ENCODE peak calls at places on chromosomes 16 and 17, in five cellular contexts. O is H9, K is mesenchymal stem cell, P is H1, A is neuronal stem cell. E is an unnamed sample.

GRCh38 chr16:54164789-54165173 is 121.8 kb downstream of the IRX3 start:
- DNase-seq in O (no peak), K (no peak), P (no peak), A (no peak), E (no peak)

GRCh38 chr17:80983545-80983944 is 8.1 kb upstream of the CHMP6 start:
- DNase-seq in O (no peak), K (no peak), P (no peak), A (no peak), E (no peak)

GRCh38 chr17:47649972-47650524 is 329 bp downstream of the KPNB1 start:
- DNase-seq in O (no peak), K (no peak), P (no peak), A (peak; percentile 67), E (peak; percentile 30)

GRCh38 chr16:57540906-57541753 is 1.3 kb upstream of the ADGRG5 start:
- DNase-seq in O (peak; percentile 18), K (no peak), P (peak; percentile 39), A (no peak), E (no peak)

GRCh38 chr16:17304124-17304813 is 166.5 kb downstream of the XYLT1 start:
- DNase-seq in O (no peak), K (no peak), P (no peak), A (no peak), E (peak; percentile 77)

GRCh38 chr17:81909966-81910839 is 996 bp downstream of the PCYT2 start:
- DNase-seq in O (no peak), K (peak; percentile 38), P (no peak), A (no peak), E (peak; percentile 78)

GRCh38 chr17:78132767-78133178 is 2.2 kb downstream of the TMC8 start:
- DNase-seq in O (no peak), K (no peak), P (no peak), A (no peak), E (no peak)

GRCh38 chr17:81455387-81455786 is 57.2 kb downstream of the ACTG1 start:
- DNase-seq in O (no peak), K (no peak), P (no peak), A (no peak), E (no peak)

GRCh38 chr16:29775742-29776408 is 2.2 kb upstream of the ZG16 start:
- DNase-seq in O (no peak), K (peak; percentile 32), P (no peak), A (no peak), E (no peak)

GRCh38 chr16:70430667-70431536 is 8.0 kb downstream of the ST3GAL2 start:
- DNase-seq in O (peak; percentile 69), K (peak; percentile 55), P (no peak), A (no peak), E (peak; percentile 85)

GRCh38 chr17:45948881-45949624 is 50.0 kb upstream of the STH start:
- DNase-seq in O (peak; percentile 88), K (peak; percentile 76), P (peak; percentile 84), A (peak; percentile 41), E (peak; percentile 75)

GRCh38 chr16:84530590-84530989 is 26.1 kb upstream of the MEAK7 start:
- DNase-seq in O (no peak), K (no peak), P (no peak), A (no peak), E (no peak)
- H2BK12ac ChIP-seq in O (no peak overlapping the region), K (no peak overlapping the region), P (peak overlapping the region; percentile 55), A (no peak overlapping the region), E (peak overlapping the region; percentile 16)

GRCh38 chr17:34615326-34615725 is 35.9 kb downstream of the TMEM132E start:
- DNase-seq in O (no peak), K (no peak), P (no peak), A (no peak), E (no peak)
- H2AK5ac ChIP-seq in O (no peak overlapping the region), K (no peak overlapping the region), P (no peak overlapping the region), A (peak overlapping the region; percentile 21), E (no peak overlapping the region)

GRCh38 chr16:28592979-28593553 is 3.8 kb downstream of the SULT1A2 start:
- DNase-seq in O (no peak), K (no peak), P (no peak), A (no peak), E (no peak)
- H2BK12ac ChIP-seq in O (no peak overlapping the region), K (no peak overlapping the region), P (no peak overlapping the region), A (no peak overlapping the region), E (no peak overlapping the region)

DNA sequence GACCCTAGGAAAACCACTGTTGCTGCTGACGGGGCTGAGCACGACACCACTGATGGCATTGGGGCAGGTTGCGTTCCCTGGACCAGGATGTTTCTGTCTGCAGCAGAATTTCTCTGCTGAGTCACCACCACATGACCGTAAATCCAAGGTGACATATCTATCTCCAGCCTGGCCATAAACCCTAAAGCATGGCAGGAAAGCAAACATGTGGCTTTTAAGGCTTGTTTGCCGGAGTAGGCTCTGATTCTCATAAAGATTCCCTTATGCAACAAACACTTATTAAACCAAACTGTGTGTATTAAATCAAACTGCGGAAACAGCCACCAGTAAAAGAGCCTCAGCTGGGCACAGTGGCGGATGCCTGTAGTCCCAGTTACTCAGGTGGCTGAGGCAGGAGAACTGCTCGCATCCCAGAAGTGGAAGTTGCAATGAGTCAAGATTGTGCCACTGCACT is 17.4 kb downstream of the MPHOSPH6 start:
- DNase-seq in O (no peak), K (peak; percentile 75), P (no peak), A (no peak), E (no peak)
- H2AK5ac ChIP-seq in O (no peak overlapping the region), K (no peak overlapping the region), P (no peak overlapping the region), A (no peak overlapping the region), E (no peak overlapping the region)

GRCh38 chr16:50612849-50613198 is 64.6 kb downstream of the NKD1 start:
- DNase-seq in O (no peak), K (no peak), P (no peak), A (no peak), E (no peak)

GRCh38 chr16:50611332-50611934 is 63.2 kb downstream of the NKD1 start:
- DNase-seq in O (no peak), K (peak; percentile 17), P (no peak), A (no peak), E (peak; percentile 2)

GRCh38 chr16:50614956-50615727 is 66.0 kb downstream of the SNX20 start:
- DNase-seq in O (no peak), K (no peak), P (no peak), A (no peak), E (no peak)

GRCh38 chr16:50611995-50612848 is 64.0 kb downstream of the NKD1 start:
- DNase-seq in O (no peak), K (no peak), P (no peak), A (no peak), E (no peak)

GRCh38 chr16:50613281-50613991 is 65.2 kb downstream of the NKD1 start:
- DNase-seq in O (no peak), K (peak; percentile 26), P (no peak), A (no peak), E (no peak)
- H2BK12ac ChIP-seq in O (no peak overlapping the region), K (no peak overlapping the region), P (no peak overlapping the region), A (no peak overlapping the region), E (no peak overlapping the region)

GRCh38 chr16:73339821-73340220 is 291.9 kb upstream of the ZFHX3 start:
- DNase-seq in O (no peak), K (no peak), P (no peak), A (no peak), E (no peak)

GRCh38 chr16:73337897-73338296 is 290.0 kb upstream of the ZFHX3 start:
- DNase-seq in O (no peak), K (no peak), P (no peak), A (no peak), E (no peak)

GRCh38 chr16:73337371-73337770 is 289.4 kb upstream of the ZFHX3 start:
- DNase-seq in O (no peak), K (no peak), P (no peak), A (no peak), E (no peak)
- H2AK5ac ChIP-seq in O (no peak overlapping the region), K (no peak overlapping the region), P (peak overlapping the region; percentile 75), A (no peak overlapping the region), E (no peak overlapping the region)

GRCh38 chr17:39925282-39926134 is 1.9 kb downstream of the ORMDL3 start:
- DNase-seq in O (no peak), K (no peak), P (no peak), A (no peak), E (no peak)
- H2BK12ac ChIP-seq in O (no peak overlapping the region), K (no peak overlapping the region), P (no peak overlapping the region), A (no peak overlapping the region), E (no peak overlapping the region)

E was measured in trophoblast cell.